ENCODE peak calls at places on chromosome 3, in five cellular contexts. V is colonic mucosa; E is CD8-positive, alpha-beta T cell; X is HCT116; N is Peyer's patch. J is an unnamed sample.
A peak's percentile ranks its signal among the peaks of the same experiment; 100 is the strongest.

GRCh38 chr3:160840590-160840989 is 84.6 kb downstream of the PPM1L start:
- DNase-seq in V (no peak), E (no peak), X (no peak), N (no peak), J (no peak)

GRCh38 chr3:37499061-37499785 is 324.8 kb upstream of the LRRFIP2 start:
- DNase-seq in V (no peak), E (no peak), X (no peak), N (no peak), J (no peak)

GRCh38 chr3:122107171-122107570 is 52.0 kb downstream of the CD86 start:
- DNase-seq in V (no peak), E (no peak), X (no peak), N (no peak), J (no peak)

GRCh38 chr3:186247821-186248814 is 113.9 kb downstream of the DGKG start:
- DNase-seq in V (no peak), E (no peak), X (no peak), N (no peak), J (no peak)

GRCh38 chr3:181712505-181713299 is 977 bp downstream of the SOX2 start:
- DNase-seq in V (no peak), E (no peak), X (no peak), N (no peak), J (peak; percentile 92)

GRCh38 chr3:67018105-67018788 is 20.1 kb downstream of the KBTBD8 start:
- DNase-seq in V (peak; percentile 62), E (no peak), X (no peak), N (peak; percentile 61), J (peak; percentile 56)

GRCh38 chr3:194805546-194805945 is 119.9 kb downstream of the FAM43A start:
- DNase-seq in V (no peak), E (no peak), X (no peak), N (no peak), J (no peak)

GRCh38 chr3:101200461-101200860 is 119.9 kb downstream of the IMPG2 start:
- DNase-seq in V (no peak), E (no peak), X (no peak), N (no peak), J (no peak)

GRCh38 chr3:24259901-24260512 is 234.6 kb downstream of the THRB start:
- DNase-seq in V (no peak), E (no peak), X (no peak), N (no peak), J (no peak)

GRCh38 chr3:156648086-156648485 is 26.3 kb upstream of the TIPARP start:
- DNase-seq in V (no peak), E (no peak), X (no peak), N (no peak), J (no peak)

GRCh38 chr3:160544837-160545236 is 20.5 kb downstream of the KPNA4 start:
- DNase-seq in V (no peak), E (no peak), X (no peak), N (no peak), J (no peak)

GRCh38 chr3:15514663-15515357 is 6.7 kb downstream of the COLQ start:
- DNase-seq in V (no peak), E (no peak), X (no peak), N (no peak), J (no peak)

GRCh38 chr3:168157301-168157700 is 61.6 kb upstream of the GOLIM4 start:
- DNase-seq in V (no peak), E (no peak), X (no peak), N (no peak), J (no peak)

GRCh38 chr3:53167418-53168174 is 6.6 kb downstream of the PRKCD start:
- DNase-seq in V (no peak), E (no peak), X (no peak), N (no peak), J (no peak)

DNA sequence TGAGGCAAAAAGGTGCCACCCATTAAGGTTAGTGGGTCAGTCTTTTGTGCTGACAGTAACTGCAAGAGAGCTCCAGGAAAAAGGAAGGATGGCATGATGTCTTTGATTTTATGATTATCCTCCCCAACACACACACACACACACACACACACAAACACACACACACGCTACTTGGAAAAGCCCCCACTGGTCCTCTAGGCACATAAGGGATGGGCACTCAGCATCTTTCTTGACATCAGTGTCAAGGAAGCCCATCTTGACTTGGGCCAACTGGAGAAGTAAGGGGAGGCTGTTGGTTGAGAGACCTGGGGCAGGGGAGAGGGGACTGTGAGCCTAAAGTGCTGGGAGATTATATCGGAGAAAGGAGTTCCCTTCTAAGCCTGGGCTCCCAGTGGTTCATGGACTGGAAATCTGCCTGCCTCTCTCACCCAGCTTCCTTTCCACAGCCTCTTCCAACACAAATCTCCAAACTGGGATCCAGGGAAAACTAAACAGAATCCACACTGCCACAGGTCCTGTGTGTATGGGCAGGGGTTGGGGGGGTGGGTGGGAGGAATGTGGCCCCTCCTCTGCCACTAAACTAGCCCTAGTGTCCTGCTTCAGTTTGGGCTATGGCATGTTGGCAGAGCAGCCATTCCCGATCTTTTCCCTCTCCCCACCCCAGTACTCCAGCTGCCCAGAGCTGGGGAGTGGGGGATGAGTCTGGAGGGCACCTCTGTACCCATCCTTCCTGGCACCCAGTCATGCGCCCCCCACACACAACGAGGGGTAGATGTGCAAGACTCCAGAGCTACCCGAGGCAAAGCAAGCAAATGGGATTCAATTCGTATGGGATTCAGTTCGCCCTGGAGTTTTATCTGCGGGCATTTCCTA is 1.6 kb downstream of the AMOTL2 start:
- DNase-seq in V (no peak), E (no peak), X (no peak), N (no peak), J (no peak)
- H3K4me3 ChIP-seq in V (peak overlapping the region; percentile 59), E (no peak overlapping the region), X (peak overlapping the region; percentile 57), N (peak overlapping the region; percentile 75), J (peak overlapping the region; percentile 99)

GRCh38 chr3:13072239-13073041 is 789 bp downstream of the IQSEC1 start:
- DNase-seq in V (no peak), E (no peak), X (no peak), N (no peak), J (no peak)

GRCh38 chr3:13071695-13072094 is 1.5 kb downstream of the IQSEC1 start:
- DNase-seq in V (no peak), E (no peak), X (no peak), N (no peak), J (no peak)

GRCh38 chr3:13075318-13075717 is 2.1 kb upstream of the IQSEC1 start:
- DNase-seq in V (no peak), E (no peak), X (no peak), N (no peak), J (no peak)

GRCh38 chr3:13073976-13074375 is 747 bp upstream of the IQSEC1 start:
- DNase-seq in V (no peak), E (no peak), X (no peak), N (no peak), J (no peak)

DNA sequence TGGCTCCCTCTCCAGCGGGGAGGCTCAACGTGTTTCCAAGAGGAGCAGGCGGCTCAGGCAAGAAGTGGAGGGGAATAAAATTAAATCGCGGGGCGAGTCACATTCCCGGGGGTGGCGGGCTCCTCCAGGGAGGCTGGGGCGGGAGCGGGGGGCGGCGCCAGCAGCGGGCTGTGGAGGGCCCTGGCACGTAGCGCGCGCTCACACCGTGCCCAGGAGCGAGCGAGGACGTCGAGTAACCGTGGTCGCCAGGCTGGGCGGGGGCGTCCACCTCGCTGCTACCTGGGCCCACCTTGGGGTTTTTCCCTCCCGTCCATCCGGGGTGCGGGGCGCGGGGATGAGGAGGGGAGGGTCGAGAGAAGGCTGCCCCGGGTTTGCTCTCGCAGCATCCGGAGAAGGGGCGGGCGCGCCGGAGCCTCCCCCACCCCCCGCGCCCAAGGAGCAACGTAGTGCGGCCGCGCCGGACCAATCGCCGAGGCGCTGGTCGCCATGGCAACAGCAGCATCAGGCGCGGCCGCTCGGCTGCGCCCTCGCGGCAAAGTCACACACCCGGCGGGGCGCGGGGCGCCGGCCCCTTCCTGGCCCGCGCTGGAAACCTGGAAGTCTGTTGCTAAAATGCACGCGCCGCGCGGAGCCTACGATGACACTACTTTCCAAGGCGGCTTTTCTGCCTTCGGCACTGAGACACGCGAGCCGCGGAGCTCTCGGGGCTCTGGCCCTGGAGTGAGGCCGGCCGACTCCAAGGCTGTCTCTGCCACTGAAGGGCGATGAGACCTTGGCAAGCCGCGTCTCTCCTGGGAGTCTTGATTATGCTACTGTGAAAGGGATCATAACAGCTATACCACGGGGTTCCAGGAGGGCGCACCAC is at the start of gene IQSEC1:
- DNase-seq in V (peak; percentile 29), E (peak; percentile 73), X (no peak), N (peak; percentile 63), J (no peak)
- H3K4me1 ChIP-seq in V (no peaks in the 10 kb centered on the region), E (peaks cover 55% of the 10 kb centered on the region), X (no peaks in the 10 kb centered on the region), N (peaks cover 25% of the 10 kb centered on the region), J (no peaks in the 10 kb centered on the region)

GRCh38 chr3:158103956-158104338 is 2.3 kb downstream of the SHOX2 start:
- DNase-seq in V (no peak), E (no peak), X (no peak), N (peak; percentile 54), J (peak; percentile 50)

GRCh38 chr3:158103131-158103955 is 2.9 kb downstream of the SHOX2 start:
- DNase-seq in V (peak; percentile 26), E (no peak), X (no peak), N (peak; percentile 78), J (peak; percentile 47)

GRCh38 chr3:158105710-158106438 is at the start of gene SHOX2:
- DNase-seq in V (peak; percentile 54), E (no peak), X (no peak), N (peak; percentile 64), J (peak; percentile 78)

GRCh38 chr3:158105124-158105709 is 1.0 kb downstream of the SHOX2 start:
- DNase-seq in V (no peak), E (no peak), X (no peak), N (peak; percentile 48), J (no peak)

GRCh38 chr3:158104346-158105020 is 1.7 kb downstream of the SHOX2 start:
- DNase-seq in V (no peak), E (no peak), X (no peak), N (no peak), J (no peak)
- H3K27me3 ChIP-seq in V (peaks cover 89% of the 10 kb centered on the region), E (peaks cover 93% of the 10 kb centered on the region), X (no peaks in the 10 kb centered on the region), N (peaks cover 3% of the 10 kb centered on the region), J (no peaks in the 10 kb centered on the region)

GRCh38 chr3:10085738-10086137 is 22.3 kb downstream of the FANCD2OS start:
- DNase-seq in V (no peak), E (no peak), X (no peak), N (no peak), J (no peak)
- H3K4me3 ChIP-seq in V (no peak overlapping the region), E (no peak overlapping the region), X (no peak overlapping the region), N (no peak overlapping the region), J (no peak overlapping the region)

GRCh38 chr3:187247398-187247797 is 44.1 kb downstream of the MASP1 start:
- DNase-seq in V (no peak), E (no peak), X (no peak), N (no peak), J (no peak)

GRCh38 chr3:187252311-187252710 is 39.2 kb downstream of the MASP1 start:
- DNase-seq in V (no peak), E (no peak), X (no peak), N (no peak), J (no peak)

GRCh38 chr3:187255314-187255713 is 36.2 kb downstream of the MASP1 start:
- DNase-seq in V (no peak), E (no peak), X (no peak), N (no peak), J (no peak)

GRCh38 chr3:187256217-187256616 is 35.3 kb downstream of the MASP1 start:
- DNase-seq in V (no peak), E (no peak), X (no peak), N (no peak), J (no peak)

DNA sequence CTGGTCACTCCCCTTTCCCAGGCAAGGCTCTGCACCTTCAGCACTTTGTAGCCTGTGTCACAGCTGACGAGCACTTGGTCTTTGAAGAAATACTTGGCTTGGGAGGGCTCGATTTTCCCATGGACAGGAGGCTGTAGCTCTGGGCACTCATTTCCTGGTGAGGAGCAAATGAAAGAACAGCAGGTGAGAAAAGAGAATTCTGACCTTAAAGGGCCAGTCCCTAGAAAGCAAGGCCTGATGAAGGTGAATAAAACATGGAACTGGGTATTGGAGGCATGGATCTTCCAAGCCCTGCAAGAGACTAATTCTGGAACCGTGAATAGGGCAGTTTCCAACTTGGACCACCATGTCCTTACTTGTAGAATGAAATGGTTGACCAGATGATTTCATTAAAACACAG is 39.9 kb downstream of the MASP1 start:
- DNase-seq in V (no peak), E (no peak), X (no peak), N (no peak), J (no peak)
- H3K4me1 ChIP-seq in V (no peaks in the 10 kb centered on the region), E (no peaks in the 10 kb centered on the region), X (no peaks in the 10 kb centered on the region), N (no peaks in the 10 kb centered on the region), J (no peaks in the 10 kb centered on the region)